ENCODE peak calls at places on chromosomes 1 and 21, in four cellular contexts. T is A549, J is psoas muscle, G is right lobe of liver. M is an unnamed sample. For H3K4me1, the result is how much of the 10 kb centered on the place peaks cover.

GRCh38 chr1:68051475-68051874 is 1.0 kb upstream of the DIRAS3 start:
- DNase-seq in G (peak), T (no peak), J (peak), M (no peak)

GRCh38 chr1:235946570-235946981 is 79.9 kb upstream of the LYST start:
- DNase-seq in T (no peak), G (no peak), J (no peak), M (no peak)

GRCh38 chr1:75723989-75724471 is 479 bp upstream of the ACADM start:
- DNase-seq in T (peak), G (peak), J (peak), M (peak)

GRCh38 chr1:15949453-15950245 is 26.3 kb downstream of the ZBTB17 start:
- DNase-seq in T (peak), G (peak), J (peak), M (peak)

GRCh38 chr21:24205317-24205716 is 1402.0 kb downstream of the MRPL39 start:
- DNase-seq in G (no peak), T (no peak), J (no peak), M (no peak)

GRCh38 chr1:17188217-17188616 is 16.7 kb upstream of the PADI1 start:
- DNase-seq in J (no peak), T (no peak), G (no peak), M (no peak)

GRCh38 chr1:66402194-66402593 is 131.8 kb upstream of the SGIP1 start:
- DNase-seq in T (no peak), G (no peak), J (peak), M (peak)

GRCh38 chr1:8674912-8675311 is 142.5 kb downstream of the RERE start:
- DNase-seq in T (no peak), G (no peak), J (no peak), M (no peak)

GRCh38 chr1:246583056-246583440 is 16.8 kb downstream of the CNST start:
- DNase-seq in J (no peak), T (no peak), G (no peak), M (no peak)
- H3K4me3 ChIP-seq in J (no peak), T (no peak), G (peak), M (no peak)

DNA sequence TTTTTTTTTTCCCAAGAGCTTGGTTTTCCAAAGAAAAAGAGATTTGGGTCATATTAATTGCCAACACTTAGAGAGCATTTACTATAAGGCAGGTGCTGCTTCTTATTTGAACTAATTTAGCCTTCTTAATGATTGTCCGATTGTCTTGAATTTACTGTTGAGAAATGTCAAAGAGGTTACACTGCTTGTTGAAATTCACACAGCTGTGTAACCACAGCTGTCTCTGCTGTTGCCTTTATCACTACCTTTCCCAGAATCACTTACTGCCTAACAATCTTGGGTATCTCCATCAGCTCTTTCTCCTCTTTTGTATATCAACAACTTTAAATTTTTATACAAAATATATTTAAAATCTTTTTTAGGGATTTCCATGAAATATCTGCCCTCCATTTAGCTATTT is 115.6 kb downstream of the UCHL5 start:
- DNase-seq in J (no peak), G (no peak), T (no peak), M (no peak)
- H3K4me1 ChIP-seq in J (under half), G (under half), T (under half), M (under half)

GRCh38 chr1:221845650-221846371 is 103.9 kb upstream of the DUSP10 start:
- DNase-seq in J (no peak), G (peak), T (peak), M (peak)
- H3K4me3 ChIP-seq in J (no peak), G (no peak), T (no peak), M (no peak)

DNA sequence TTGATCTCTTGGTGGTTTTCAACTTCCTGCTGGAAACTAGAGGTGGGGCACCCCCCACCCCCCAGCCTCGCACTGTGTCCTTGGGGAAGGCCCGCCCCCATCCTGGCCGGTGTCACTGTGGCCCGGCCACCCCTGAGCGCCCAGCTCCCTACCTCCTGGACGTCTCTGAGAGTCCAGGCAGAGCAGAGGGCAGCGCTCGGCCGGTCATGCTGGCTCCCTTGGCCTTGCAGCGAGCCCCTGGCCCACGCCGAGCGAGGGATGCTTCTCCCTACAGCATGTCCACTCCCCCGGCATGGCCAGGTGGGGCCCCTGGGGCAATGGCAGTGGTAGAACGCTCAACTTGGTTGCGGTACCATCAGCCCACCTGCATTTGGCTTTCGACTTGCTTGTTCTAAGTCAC is 28.7 kb upstream of the TRAPPC10 start:
- DNase-seq in G (no peak), J (no peak), T (no peak), M (peak)
- H3K4me1 ChIP-seq in G (under half), J (under half), T (under half), M (under half)

GRCh38 chr1:116375884-116376733 is 3.1 kb downstream of the ATP1A1 start:
- DNase-seq in G (peak), T (no peak), J (peak), M (peak)
- H3K4me3 ChIP-seq in G (no peak), T (peak), J (peak), M (no peak)